ENCODE peak calls at places on chromosomes 12 and 14, in nine cellular contexts. U is spleen, D is stomach, A is endothelial cell of umbilical vein, Z is K562, T is HCT116, I is HepG2, K is upper lobe of left lung, C is vagina. B is an unnamed sample.

GRCh38 chr12:109753959-109754358 is 40.3 kb downstream of the FAM222A start:
- DNase-seq in U (no peak), D (peak; percentile 16), A (no peak), Z (no peak), T (no peak), I (no peak), K (no peak), C (no peak), B (no peak)

GRCh38 chr12:109182041-109182839 is 65.9 kb downstream of the ACACB start:
- DNase-seq in U (no peak), D (no peak), A (no peak), Z (no peak), T (no peak), I (no peak), K (no peak), C (no peak), B (no peak)

GRCh38 chr12:94149781-94150482 is 1.6 kb downstream of the PLXNC1 start:
- DNase-seq in U (no peak), D (peak; percentile 28), A (no peak), Z (no peak), T (no peak), I (no peak), K (peak; percentile 89), C (no peak), B (no peak)

GRCh38 chr12:30548203-30548602 is 147.5 kb downstream of the IPO8 start:
- DNase-seq in U (no peak), D (no peak), A (no peak), Z (no peak), T (no peak), I (no peak), K (no peak), C (no peak), B (no peak)

GRCh38 chr12:54463034-54463433 is 10.4 kb downstream of the GTSF1 start:
- DNase-seq in U (no peak), D (no peak), A (no peak), Z (no peak), T (no peak), I (no peak), K (no peak), C (no peak), B (peak; percentile 72)

GRCh38 chr12:127172857-127173256 is 1094.1 kb upstream of the TMEM132C start:
- DNase-seq in U (no peak), D (no peak), A (no peak), Z (no peak), T (no peak), I (no peak), K (no peak), C (peak; percentile 56), B (no peak)

GRCh38 chr12:90126125-90126524 is 417.5 kb upstream of the ATP2B1 start:
- DNase-seq in U (no peak), D (no peak), A (no peak), Z (no peak), T (no peak), I (no peak), K (no peak), C (no peak), B (no peak)

GRCh38 chr12:95102916-95103671 is 29.7 kb upstream of the NR2C1 start:
- DNase-seq in U (no peak), D (no peak), A (peak; percentile 82), Z (no peak), T (peak; percentile 92), I (peak; percentile 18), K (no peak), C (no peak), B (no peak)

DNA sequence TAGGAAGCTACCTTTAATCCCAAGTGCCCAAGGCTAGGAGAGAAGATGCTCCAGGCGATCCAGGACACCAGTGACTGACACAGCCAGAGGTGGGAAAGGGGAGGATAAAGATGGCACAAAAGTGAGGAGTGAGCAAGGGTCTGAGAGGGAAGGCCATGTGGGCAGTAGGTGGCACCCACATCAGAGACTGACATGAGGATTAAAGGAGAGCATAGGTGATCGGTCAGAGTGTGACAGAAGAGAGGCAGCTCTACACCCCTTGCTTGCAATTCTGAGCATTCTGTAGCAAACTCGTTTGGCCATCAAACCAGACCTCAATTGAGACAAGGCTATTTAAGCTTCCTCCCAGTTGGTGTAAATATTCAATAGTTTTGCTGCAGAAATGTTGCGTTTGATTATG is 724 bp upstream of the CD27 start:
- DNase-seq in U (no peak), D (no peak), A (no peak), Z (no peak), T (no peak), I (no peak), K (no peak), C (no peak), B (no peak)
- TF ChIP-seq POLR2AphosphoS5 in U (no peak), D (no peak), A (no peak), Z (no peak), T (no peak), I (no peak), K (no peak), C (no peak), B (no peak)

DNA sequence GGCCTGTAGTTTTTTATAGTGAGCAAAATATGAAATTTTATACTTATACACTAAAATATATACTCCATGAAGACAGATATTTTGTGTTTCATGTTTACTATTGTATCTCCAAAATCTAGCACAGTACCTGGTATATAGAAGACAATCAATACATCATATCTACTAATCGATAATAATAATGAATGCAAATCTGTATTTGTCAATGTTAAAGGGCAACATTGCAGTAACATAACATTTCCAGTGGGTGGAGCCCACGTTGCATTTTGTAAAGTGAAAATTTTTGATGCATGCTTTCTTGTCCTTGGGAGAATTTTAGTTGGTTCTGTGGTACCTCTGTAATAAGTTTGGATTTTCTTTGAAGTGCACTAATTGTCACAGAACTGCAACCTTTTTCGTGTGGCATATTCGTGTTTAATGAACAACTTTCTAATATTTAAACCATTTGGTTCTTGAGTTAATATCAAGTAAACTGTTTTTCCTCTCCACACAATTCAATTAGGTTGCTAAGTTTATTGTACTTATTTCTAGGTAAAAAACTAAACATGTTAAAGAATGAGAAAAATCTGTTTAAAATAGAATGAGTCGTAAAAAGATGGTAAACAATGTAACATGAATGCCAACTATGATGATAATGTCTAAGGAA is 47.4 kb downstream of the AVPR1A start:
- DNase-seq in U (no peak), D (no peak), A (peak; percentile 36), Z (peak; percentile 35), T (peak; percentile 16), I (peak; percentile 15), K (no peak), C (no peak), B (peak; percentile 6)
- H3K27ac ChIP-seq in U (no peak overlapping the region), D (no peak overlapping the region), A (no peak overlapping the region), Z (no peak overlapping the region), T (no peak overlapping the region), I (no peak overlapping the region), K (no peak overlapping the region), C (no peak overlapping the region), B (no peak overlapping the region)

DNA sequence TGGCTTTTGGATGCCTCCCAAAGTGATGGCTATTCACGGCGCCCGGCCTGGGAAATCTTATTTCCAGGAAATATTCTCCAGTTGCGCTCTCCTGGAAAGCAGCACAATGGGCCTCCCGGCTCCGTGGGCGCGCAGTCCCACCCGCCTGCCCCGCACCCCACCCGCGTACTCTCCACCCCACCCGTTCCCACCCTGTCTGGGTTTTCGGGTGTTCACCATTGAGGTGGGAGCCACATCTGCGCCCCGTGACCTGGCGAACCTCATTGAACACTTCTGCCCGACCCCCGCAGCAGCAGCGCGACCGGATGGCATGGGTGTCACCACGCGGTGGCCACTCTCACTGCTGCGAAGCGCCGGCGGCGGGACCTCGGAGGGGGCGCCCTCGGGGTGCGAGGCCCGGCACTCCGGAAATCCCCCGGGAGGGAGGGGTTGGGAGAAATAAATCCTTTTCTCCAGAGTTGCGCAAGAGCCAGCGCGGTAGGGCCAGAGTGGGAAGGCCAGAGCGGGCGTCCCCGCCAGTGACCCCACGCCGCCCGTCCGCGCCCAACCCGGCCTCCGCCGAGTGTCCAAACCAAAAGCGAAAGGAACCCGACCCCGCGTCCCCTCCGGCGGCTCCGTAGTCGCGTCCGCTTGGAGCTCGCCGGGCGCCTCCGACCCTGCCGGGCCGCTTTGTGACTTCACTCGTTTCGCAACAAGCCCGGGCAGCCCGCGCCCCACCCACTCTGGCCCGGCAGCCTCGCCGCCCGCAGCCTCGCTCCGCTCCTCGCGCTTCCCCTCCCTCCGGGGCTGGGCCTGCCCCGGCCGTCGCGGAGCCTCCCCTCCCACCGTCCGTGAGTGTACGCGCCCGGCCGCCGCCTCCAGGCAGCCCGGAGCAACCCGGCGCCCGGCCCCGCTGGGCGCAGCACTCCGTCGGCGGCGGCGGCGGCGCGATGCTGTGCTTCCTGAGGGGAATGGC is at the start of gene DRAM1:
- DNase-seq in U (peak; percentile 98), D (peak; percentile 94), A (peak; percentile 88), Z (peak; percentile 84), T (peak; percentile 56), I (peak; percentile 79), K (peak; percentile 98), C (peak; percentile 92), B (peak; percentile 78)
- TF ChIP-seq POLR2AphosphoS5 in U (peak; percentile 87), D (peak; percentile 86), A (peak; percentile 96), Z (peak; percentile 72), T (peak; percentile 85), I (peak; percentile 63), K (peak; percentile 85), C (no peak), B (peak; percentile 73)

GRCh38 chr12:125125271-125125670 is 60.0 kb downstream of the AACS start:
- DNase-seq in U (no peak), D (peak; percentile 34), A (no peak), Z (no peak), T (no peak), I (no peak), K (no peak), C (no peak), B (no peak)
- H3K27ac ChIP-seq in U (no peak overlapping the region), D (peak overlapping the region; percentile 83), A (no peak overlapping the region), Z (no peak overlapping the region), T (no peak overlapping the region), I (no peak overlapping the region), K (peak overlapping the region; percentile 51), C (no peak overlapping the region), B (no peak overlapping the region)

DNA sequence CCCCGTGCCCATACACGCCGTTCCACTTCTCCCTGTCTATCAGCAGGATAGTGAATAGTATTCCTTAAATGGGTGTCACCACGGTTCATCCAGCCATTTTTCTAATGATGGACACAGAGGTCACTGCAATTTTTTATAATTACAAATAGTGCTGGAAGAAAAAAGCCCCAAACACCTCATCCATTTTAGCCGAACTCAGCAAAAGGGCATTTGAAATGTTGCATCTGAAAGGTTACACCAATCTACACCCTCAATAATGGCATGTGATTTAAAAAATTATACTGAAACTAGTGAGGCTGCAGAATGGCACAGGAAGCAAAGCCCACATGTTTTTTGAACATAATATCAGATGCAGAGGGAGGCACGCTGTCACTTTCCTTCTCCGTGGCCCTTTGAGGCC is 39.1 kb upstream of the MEG3 start:
- DNase-seq in U (no peak), D (no peak), A (no peak), Z (no peak), T (no peak), I (no peak), K (no peak), C (no peak), B (no peak)
- TF ChIP-seq POLR2AphosphoS5 in U (no peak), D (no peak), A (no peak), Z (no peak), T (no peak), I (no peak), K (no peak), C (no peak), B (no peak)

GRCh38 chr12:118488034-118488433 is 111.7 kb downstream of the SUDS3 start:
- DNase-seq in U (no peak), D (no peak), A (no peak), Z (no peak), T (no peak), I (no peak), K (no peak), C (no peak), B (no peak)
- H3K27ac ChIP-seq in U (no peak overlapping the region), D (no peak overlapping the region), A (no peak overlapping the region), Z (no peak overlapping the region), T (no peak overlapping the region), I (no peak overlapping the region), K (no peak overlapping the region), C (no peak overlapping the region), B (no peak overlapping the region)

GRCh38 chr14:74663884-74664283 is 49.0 kb downstream of the AREL1 start:
- DNase-seq in U (no peak), D (no peak), A (no peak), Z (no peak), T (no peak), I (no peak), K (no peak), C (no peak), B (no peak)
- TF ChIP-seq POLR2AphosphoS5 in U (no peak), D (no peak), A (no peak), Z (no peak), T (no peak), I (no peak), K (no peak), C (no peak), B (no peak)

B was measured in HL-60.